ENCODE peak calls at places on chromosome 3, in six cellular contexts. S, W, E, Q, C and J are unnamed samples.

GRCh38 chr3:149339931-149340309 is 6.5 kb upstream of the TM4SF18 start:
- DNase-seq in Q (no peak), S (no peak), E (peak), W (no peak), C (peak), J (peak)

GRCh38 chr3:64055076-64055475 is 31.8 kb upstream of the PSMD6 start:
- DNase-seq in S (no peak), E (no peak), Q (no peak), C (no peak), W (no peak), J (no peak)

GRCh38 chr3:71949403-71949802 is 164.5 kb upstream of the PROK2 start:
- DNase-seq in C (no peak), Q (no peak), W (no peak), E (no peak), S (no peak), J (no peak)

GRCh38 chr3:157624801-157625200 is 121.6 kb upstream of the VEPH1 start:
- DNase-seq in S (no peak), W (no peak), Q (no peak), C (no peak), E (no peak), J (no peak)

GRCh38 chr3:49706456-49707112 is 12.9 kb downstream of the AMIGO3 start:
- DNase-seq in E (no peak), Q (no peak), C (no peak), S (no peak), W (no peak), J (no peak)

GRCh38 chr3:107753988-107754387 is 231.2 kb downstream of the BBX start:
- DNase-seq in S (no peak), W (no peak), C (no peak), Q (no peak), E (no peak), J (no peak)

GRCh38 chr3:63450023-63450422 is 171.9 kb downstream of the SYNPR start:
- DNase-seq in S (no peak), E (no peak), Q (no peak), W (no peak), C (no peak), J (no peak)

GRCh38 chr3:134985841-134986520 is 190.9 kb downstream of the EPHB1 start:
- DNase-seq in Q (no peak), S (no peak), C (no peak), E (no peak), W (no peak), J (no peak)

GRCh38 chr3:182399978-182400737 is 393.1 kb upstream of the ATP11B start:
- DNase-seq in C (no peak), E (no peak), Q (no peak), S (no peak), W (no peak), J (no peak)

GRCh38 chr3:105513886-105514285 is 147.2 kb downstream of the ALCAM start:
- DNase-seq in S (no peak), Q (no peak), E (no peak), C (no peak), W (no peak), J (no peak)

GRCh38 chr3:69386535-69387385 is 872 bp upstream of the FRMD4B start:
- DNase-seq in S (no peak), E (no peak), Q (no peak), C (no peak), W (no peak), J (no peak)

GRCh38 chr3:79297242-79297641 is 470.6 kb downstream of the ROBO1 start:
- DNase-seq in W (peak), E (no peak), S (no peak), C (no peak), Q (no peak), J (no peak)

GRCh38 chr3:10223676-10224639 is 24.3 kb upstream of the TATDN2 start:
- DNase-seq in E (no peak), W (no peak), S (peak), C (no peak), Q (no peak), J (no peak)

GRCh38 chr3:98199020-98199419 is 32.5 kb downstream of the OR5H15 start:
- DNase-seq in E (no peak), C (no peak), W (no peak), S (no peak), Q (no peak), J (no peak)

GRCh38 chr3:124410471-124410870 is 319.8 kb upstream of the UMPS start:
- DNase-seq in Q (no peak), E (no peak), S (no peak), C (no peak), W (no peak), J (no peak)

GRCh38 chr3:32685604-32686185 is 707 bp downstream of the CNOT10 start:
- DNase-seq in S (no peak), Q (peak), C (no peak), E (no peak), W (no peak), J (no peak)

GRCh38 chr3:12143949-12144504 is 14.7 kb downstream of the TIMP4 start:
- DNase-seq in Q (no peak), C (peak), S (no peak), W (no peak), E (peak), J (peak)

GRCh38 chr3:187669675-187670504 is at the start of gene SST:
- DNase-seq in S (no peak), Q (no peak), E (peak), C (no peak), W (no peak), J (no peak)

GRCh38 chr3:150763841-150764483 is 993 bp upstream of the SIAH2 start:
- DNase-seq in C (peak), S (no peak), Q (peak), W (no peak), E (peak), J (peak)

GRCh38 chr3:116135462-116135861 is 309.8 kb downstream of the LSAMP start:
- DNase-seq in Q (peak), S (no peak), C (no peak), W (no peak), E (no peak), J (peak)

GRCh38 chr3:157541506-157542236 is 38.5 kb upstream of the VEPH1 start:
- DNase-seq in S (no peak), W (no peak), C (no peak), E (no peak), Q (no peak), J (no peak)

GRCh38 chr3:83649692-83650091 is 1309.1 kb upstream of the CADM2 start:
- DNase-seq in W (no peak), E (peak), Q (no peak), C (peak), S (no peak), J (no peak)

GRCh38 chr3:23324745-23325144 is 121.6 kb downstream of the UBE2E2 start:
- DNase-seq in W (no peak), Q (no peak), C (no peak), S (no peak), E (no peak), J (no peak)

GRCh38 chr3:142857056-142857455 is 31.8 kb downstream of the PCOLCE2 start:
- DNase-seq in E (no peak), Q (peak), C (no peak), S (no peak), W (peak), J (no peak)

GRCh38 chr3:24145981-24146822 is 201.1 kb downstream of the NR1D2 start:
- DNase-seq in S (no peak), C (no peak), W (no peak), Q (no peak), E (no peak), J (no peak)

GRCh38 chr3:170469151-170470062 is 50.7 kb downstream of the CLDN11 start:
- DNase-seq in E (no peak), W (peak), C (no peak), Q (no peak), S (no peak), J (peak)

GRCh38 chr3:149771652-149772271 is 19.5 kb upstream of the COMMD2 start:
- DNase-seq in Q (no peak), S (no peak), W (no peak), E (no peak), C (no peak), J (peak)

GRCh38 chr3:148229107-148229506 is 468.6 kb upstream of the AGTR1 start:
- DNase-seq in W (no peak), E (no peak), Q (no peak), C (no peak), S (no peak), J (no peak)

GRCh38 chr3:141498592-141499223 is 11.9 kb downstream of the RASA2 start:
- DNase-seq in E (no peak), Q (no peak), C (no peak), S (peak), W (no peak), J (no peak)

GRCh38 chr3:105197863-105198262 is 168.8 kb upstream of the ALCAM start:
- DNase-seq in W (no peak), C (no peak), Q (no peak), E (no peak), S (no peak), J (no peak)

GRCh38 chr3:14798231-14798630 is 20.5 kb upstream of the FGD5 start:
- DNase-seq in C (peak), Q (no peak), E (peak), S (no peak), W (no peak), J (peak)